ENCODE peak calls at places on chromosomes 7 and 10, in seven cellular contexts. S, V, R, H, A, J and Q are unnamed samples.

GRCh38 chr7:108066486-108066885 is 63.5 kb upstream of the LAMB1 start:
- DNase-seq in S (no peak), V (no peak), R (no peak), H (no peak), A (no peak), J (peak), Q (no peak)

GRCh38 chr10:35487336-35488034 is 117.7 kb upstream of the GJD4 start:
- DNase-seq in S (no peak), V (no peak), R (no peak), H (no peak), A (no peak), J (no peak), Q (no peak)

GRCh38 chr10:29141761-29142160 is 147.1 kb upstream of the LYZL1 start:
- DNase-seq in S (no peak), V (no peak), R (no peak), H (no peak), A (no peak), J (peak), Q (peak)

GRCh38 chr7:155576416-155576815 is 30.1 kb upstream of the CNPY1 start:
- DNase-seq in S (no peak), V (no peak), R (no peak), H (no peak), A (no peak), J (no peak), Q (peak)

GRCh38 chr10:86233131-86233530 is 133.5 kb downstream of the GRID1 start:
- DNase-seq in S (no peak), V (no peak), R (no peak), H (no peak), A (no peak), J (no peak), Q (no peak)

GRCh38 chr10:110207805-110208613 is 604 bp downstream of the MXI1 start:
- DNase-seq in S (peak), V (peak), R (no peak), H (peak), A (peak), J (no peak), Q (no peak)

GRCh38 chr7:92794386-92794785 is 42.0 kb downstream of the CDK6 start:
- DNase-seq in S (no peak), V (no peak), R (no peak), H (no peak), A (no peak), J (no peak), Q (no peak)

GRCh38 chr10:35884657-35885071 is 242.6 kb upstream of the FZD8 start:
- DNase-seq in S (no peak), V (no peak), R (no peak), H (no peak), A (no peak), J (no peak), Q (no peak)

GRCh38 chr7:7177044-7177517 is 5.3 kb upstream of the C1GALT1 start:
- DNase-seq in S (no peak), V (no peak), R (no peak), H (no peak), A (no peak), J (peak), Q (peak)

GRCh38 chr7:56493196-56493595 is 377.0 kb upstream of the NUPR2 start:
- DNase-seq in S (no peak), V (no peak), R (no peak), H (no peak), A (no peak), J (no peak), Q (no peak)

GRCh38 chr10:98028168-98028770 is 2.2 kb downstream of the CRTAC1 start:
- DNase-seq in S (peak), V (peak), R (peak), H (peak), A (peak), J (no peak), Q (peak)

GRCh38 chr7:1940402-1940786 is 270.3 kb downstream of the ELFN1 start:
- DNase-seq in S (peak), V (no peak), R (peak), H (peak), A (peak), J (no peak), Q (peak)

GRCh38 chr10:68163735-68164134 is 54.4 kb downstream of the MYPN start:
- DNase-seq in S (no peak), V (no peak), R (no peak), H (no peak), A (no peak), J (no peak), Q (no peak)

GRCh38 chr7:1922071-1922869 is 252.2 kb downstream of the ELFN1 start:
- DNase-seq in S (peak), V (no peak), R (no peak), H (peak), A (no peak), J (no peak), Q (no peak)

GRCh38 chr10:80486151-80486692 is 32.1 kb downstream of the TSPAN14 start:
- DNase-seq in S (no peak), V (no peak), R (no peak), H (no peak), A (peak), J (no peak), Q (no peak)

GRCh38 chr10:44118500-44118899 is 266.4 kb downstream of the CXCL12 start:
- DNase-seq in S (no peak), V (no peak), R (no peak), H (no peak), A (no peak), J (no peak), Q (no peak)

DNA sequence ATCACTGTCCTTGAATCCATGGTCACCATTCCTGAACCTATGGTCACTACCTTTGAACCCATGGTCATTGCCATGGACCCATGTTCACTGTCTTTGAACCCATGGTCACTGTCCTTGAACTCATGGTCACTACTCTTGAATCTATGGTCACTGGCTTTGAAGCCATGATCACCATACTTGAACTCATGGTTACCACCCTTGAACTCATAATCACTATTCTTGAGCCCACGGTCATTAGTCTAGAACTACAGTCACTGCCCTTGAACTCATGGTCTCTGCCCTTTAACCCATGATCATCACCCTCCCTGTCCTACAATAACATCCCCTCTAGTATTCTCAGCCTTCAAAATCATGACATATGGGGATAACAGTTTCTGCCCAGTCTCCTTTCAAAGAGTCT is 270.5 kb downstream of the CXCL12 start:
- DNase-seq in S (no peak), V (no peak), R (no peak), H (no peak), A (no peak), J (no peak), Q (no peak)
- TF ChIP-seq CTCF in S (no peak), V (no peak), R (no peak), H (no peak), A (no peak), J (no peak), Q (no peak)

GRCh38 chr10:122981066-122981464 is 864 bp downstream of the PSTK start:
- DNase-seq in S (no peak), V (no peak), R (no peak), H (no peak), A (no peak), J (no peak), Q (peak)
- TF ChIP-seq CTCF in S (no peak), V (no peak), R (peak), H (no peak), A (peak), J (peak), Q (peak)

GRCh38 chr7:133853706-133854276 is 273.3 kb upstream of the LRGUK start:
- DNase-seq in S (no peak), V (peak), R (no peak), H (no peak), A (peak), J (peak), Q (peak)
- TF ChIP-seq CTCF in S (no peak), V (peak), R (peak), H (no peak), A (peak), J (peak), Q (peak)

GRCh38 chr7:83271212-83272099 is 108.8 kb upstream of the PCLO start:
- DNase-seq in S (no peak), V (peak), R (no peak), H (no peak), A (no peak), J (no peak), Q (no peak)
- TF ChIP-seq CTCF in S (no peak), V (peak), R (no peak), H (peak), A (peak), J (peak), Q (no peak)

GRCh38 chr7:100189061-100189460 is 11.3 kb downstream of the STAG3 start:
- DNase-seq in S (no peak), V (no peak), R (no peak), H (no peak), A (no peak), J (no peak), Q (no peak)
- TF ChIP-seq CTCF in S (no peak), V (no peak), R (peak), H (no peak), A (no peak), J (no peak), Q (no peak)

GRCh38 chr10:70538195-70538520 is 59.6 kb downstream of the PALD1 start:
- DNase-seq in S (no peak), V (no peak), R (no peak), H (no peak), A (no peak), J (no peak), Q (no peak)

GRCh38 chr10:70539471-70539870 is 60.9 kb downstream of the PALD1 start:
- DNase-seq in S (no peak), V (no peak), R (no peak), H (no peak), A (no peak), J (no peak), Q (no peak)

GRCh38 chr10:70538731-70539338 is 60.3 kb downstream of the PALD1 start:
- DNase-seq in S (no peak), V (no peak), R (no peak), H (no peak), A (no peak), J (no peak), Q (no peak)

GRCh38 chr10:70536196-70536920 is 57.8 kb downstream of the PALD1 start:
- DNase-seq in S (no peak), V (no peak), R (no peak), H (no peak), A (no peak), J (no peak), Q (no peak)

GRCh38 chr10:70537398-70538194 is 59.0 kb downstream of the PALD1 start:
- DNase-seq in S (no peak), V (peak), R (no peak), H (no peak), A (peak), J (no peak), Q (peak)
- TF ChIP-seq CTCF in S (peak), V (peak), R (peak), H (peak), A (peak), J (peak), Q (peak)